ENCODE peak calls at places on chromosomes 7 and 10, in eight cellular contexts. F is fibroblast of lung; C is CD4-positive, alpha-beta T cell; W is tibial nerve; T is thyroid gland; Y is OCI-LY7; B is BJ; P is AG04449. I is an unnamed sample.
A peak's percentile ranks its signal among the peaks of the same experiment; 100 is the strongest.

GRCh38 chr7:131219277-131220041 is 108.2 kb upstream of the MKLN1 start:
- DNase-seq in F (no peak), C (no peak), W (peak; percentile 40), T (no peak), Y (peak; percentile 61), B (no peak), P (no peak), I (peak; percentile 50)

GRCh38 chr10:69573056-69573806 is at the start of gene NEUROG3:
- DNase-seq in F (no peak), C (no peak), W (no peak), T (no peak), Y (peak; percentile 27), B (no peak), P (no peak), I (peak; percentile 77)

GRCh38 chr10:58590924-58591323 is 78.3 kb downstream of the BICC1 start:
- DNase-seq in F (peak; percentile 56), C (no peak), W (no peak), T (no peak), Y (no peak), B (no peak), P (no peak), I (no peak)

GRCh38 chr7:107180378-107180777 is 11.6 kb downstream of the HBP1 start:
- DNase-seq in F (peak; percentile 69), C (peak; percentile 24), W (no peak), T (peak; percentile 27), Y (no peak), B (no peak), P (peak; percentile 29), I (no peak)

GRCh38 chr10:15625261-15625660 is 94.5 kb downstream of the ITGA8 start:
- DNase-seq in F (no peak), C (no peak), W (no peak), T (no peak), Y (no peak), B (no peak), P (no peak), I (no peak)

GRCh38 chr10:110912374-110912773 is 6.6 kb downstream of the BBIP1 start:
- DNase-seq in F (peak; percentile 77), C (no peak), W (no peak), T (no peak), Y (no peak), B (no peak), P (peak; percentile 70), I (no peak)

GRCh38 chr7:139776486-139777303 is 1.1 kb downstream of the HIPK2 start:
- DNase-seq in F (peak; percentile 65), C (no peak), W (no peak), T (peak; percentile 46), Y (peak; percentile 61), B (no peak), P (peak; percentile 31), I (peak; percentile 62)

GRCh38 chr10:112914288-112914952 is 35.6 kb upstream of the TCF7L2 start:
- DNase-seq in F (no peak), C (no peak), W (no peak), T (no peak), Y (no peak), B (no peak), P (no peak), I (no peak)

GRCh38 chr7:94510582-94511456 is 1.2 kb downstream of the CASD1 start:
- DNase-seq in F (peak; percentile 27), C (peak; percentile 13), W (no peak), T (peak; percentile 47), Y (peak; percentile 60), B (no peak), P (no peak), I (peak; percentile 49)

GRCh38 chr10:105473170-105473569 is 832.1 kb downstream of the SORCS3 start:
- DNase-seq in F (no peak), C (no peak), W (no peak), T (no peak), Y (no peak), B (no peak), P (no peak), I (no peak)

DNA sequence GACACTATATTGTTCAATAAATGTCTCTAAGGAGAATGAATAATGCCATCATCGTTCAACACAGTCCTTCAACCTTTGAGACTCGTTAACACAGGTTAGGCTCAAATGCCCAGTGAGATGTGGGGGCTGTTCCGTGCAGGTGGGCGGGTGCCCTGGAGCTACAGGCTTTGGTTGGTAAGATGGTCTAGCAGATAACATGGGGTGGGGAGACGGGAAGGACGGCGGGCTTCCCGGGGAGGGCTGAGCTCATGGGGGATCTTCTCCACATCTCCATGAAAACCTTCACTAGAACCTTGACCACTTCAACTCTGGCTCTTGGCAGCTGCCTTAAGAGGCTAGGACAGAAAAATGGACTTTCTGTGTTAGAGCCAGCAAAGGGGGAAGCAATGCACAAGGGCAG is 134.1 kb upstream of the TCERG1L start:
- DNase-seq in F (no peak), C (no peak), W (no peak), T (no peak), Y (no peak), B (no peak), P (no peak), I (no peak)
- TF ChIP-seq CTCF in F (no peak), C (no peak), W (no peak), T (no peak), Y (no peak), B (no peak), P (no peak), I (no peak)

DNA sequence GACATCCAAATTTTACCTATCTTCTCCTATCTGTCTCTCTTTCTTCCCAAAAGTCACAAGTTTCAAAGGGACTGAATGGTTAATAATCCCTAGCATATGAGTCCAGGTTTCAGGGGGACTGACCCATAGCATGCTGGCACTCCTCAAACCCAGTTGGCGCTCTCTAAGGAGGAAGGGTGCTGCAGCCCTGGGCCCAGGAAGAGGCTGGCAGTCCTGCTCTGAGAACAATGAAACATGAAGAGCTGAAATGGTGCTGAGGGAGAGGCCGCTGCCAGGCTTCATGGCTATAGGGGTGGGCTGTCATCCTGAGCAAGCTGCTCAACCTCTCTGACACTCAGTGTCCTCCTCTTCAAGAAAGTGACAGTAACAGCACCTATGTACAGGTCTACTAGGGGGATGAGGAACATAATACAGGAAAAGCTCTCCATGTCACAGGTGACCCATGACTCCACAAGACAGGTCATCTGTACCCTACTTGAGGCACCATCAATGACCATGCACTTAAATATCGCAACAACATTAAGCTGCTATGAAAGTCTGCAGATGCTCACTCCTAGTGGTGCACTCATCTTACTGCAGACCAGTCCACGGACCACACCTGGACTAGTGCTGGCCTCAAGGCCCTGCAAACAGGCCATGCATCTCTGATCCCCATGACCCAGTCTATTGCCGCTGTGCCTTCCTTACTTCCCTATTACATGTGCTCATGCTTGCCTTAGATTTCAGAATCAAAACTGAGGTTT is 17.0 kb downstream of the COBL start:
- DNase-seq in F (no peak), C (no peak), W (no peak), T (no peak), Y (no peak), B (no peak), P (no peak), I (no peak)
- TF ChIP-seq CTCF in F (no peak), C (no peak), W (no peak), T (no peak), Y (no peak), B (no peak), P (no peak), I (no peak)

DNA sequence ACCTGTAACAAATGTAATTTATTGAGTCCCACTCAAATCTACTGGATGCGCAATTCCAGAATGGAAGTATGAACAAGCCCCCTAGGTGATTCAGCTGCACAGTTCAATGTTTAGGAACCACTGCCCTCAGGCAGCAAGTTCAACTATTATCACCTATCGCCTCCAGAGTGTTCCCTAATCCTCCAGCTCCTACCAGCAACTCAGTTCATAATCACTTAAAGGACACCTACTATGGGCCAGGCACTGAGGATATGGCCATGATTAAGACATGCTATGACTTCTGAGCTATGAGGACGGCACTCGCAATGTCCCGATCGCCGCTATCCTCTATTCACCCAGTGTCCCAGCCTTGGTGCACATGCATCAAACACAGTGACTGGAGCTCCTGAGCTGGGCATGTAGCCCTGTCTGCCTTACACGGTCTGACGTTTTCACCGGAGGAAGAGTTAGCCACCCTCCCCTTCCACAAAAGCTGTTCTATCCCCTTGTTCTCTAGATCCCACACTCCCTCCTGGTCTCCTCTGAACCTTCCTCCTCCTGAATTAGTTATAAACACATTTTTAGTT is 22.3 kb downstream of the RHEB start:
- DNase-seq in F (no peak), C (no peak), W (no peak), T (no peak), Y (no peak), B (no peak), P (no peak), I (no peak)
- TF ChIP-seq CTCF in F (no peak), C (no peak), W (no peak), T (no peak), Y (no peak), B (no peak), P (no peak), I (no peak)

DNA sequence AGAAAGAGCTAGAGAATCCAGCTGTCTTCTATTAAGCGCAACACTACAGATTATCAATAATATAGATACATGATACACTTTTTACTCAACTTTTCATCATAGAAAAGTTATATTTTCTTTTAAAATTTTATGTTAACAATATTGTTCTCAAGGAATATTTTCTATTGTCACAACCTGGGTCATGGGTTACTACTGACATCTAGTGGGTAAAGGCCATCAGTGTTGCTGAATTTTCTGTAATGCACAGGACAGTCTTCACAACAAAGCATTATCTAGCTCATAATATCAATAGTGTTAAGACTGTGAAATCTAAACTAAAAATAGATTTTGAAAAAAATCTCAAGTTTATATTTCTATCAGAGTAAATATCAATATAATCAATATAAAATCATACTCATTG is 209.8 kb downstream of the ZNF33B start:
- DNase-seq in F (no peak), C (no peak), W (no peak), T (no peak), Y (peak; percentile 16), B (no peak), P (no peak), I (no peak)
- TF ChIP-seq CTCF in F (no peak), C (no peak), W (peak; percentile 19), T (peak; percentile 40), Y (peak; percentile 82), B (peak; percentile 37), P (no peak), I (peak; percentile 4)

GRCh38 chr7:128243273-128243672 is 2.2 kb downstream of the LEP start:
- DNase-seq in F (no peak), C (no peak), W (no peak), T (no peak), Y (no peak), B (no peak), P (no peak), I (no peak)

GRCh38 chr7:128251337-128251736 is 10.3 kb downstream of the LEP start:
- DNase-seq in F (no peak), C (no peak), W (no peak), T (no peak), Y (no peak), B (no peak), P (no peak), I (no peak)

GRCh38 chr7:128244861-128245260 is 3.8 kb downstream of the LEP start:
- DNase-seq in F (no peak), C (no peak), W (no peak), T (no peak), Y (no peak), B (no peak), P (no peak), I (no peak)

GRCh38 chr7:128247108-128247507 is 6.0 kb downstream of the LEP start:
- DNase-seq in F (no peak), C (no peak), W (no peak), T (no peak), Y (no peak), B (no peak), P (no peak), I (no peak)

GRCh38 chr7:128247640-128248194 is 6.6 kb downstream of the LEP start:
- DNase-seq in F (peak; percentile 39), C (no peak), W (no peak), T (no peak), Y (no peak), B (no peak), P (no peak), I (no peak)
- TF ChIP-seq CTCF in F (no peak), C (no peak), W (no peak), T (no peak), Y (no peak), B (no peak), P (no peak), I (no peak)

I was measured in GM20000.